ENCODE peak calls at places on chromosome 15, in eight cellular contexts. G is GM23248, T is neural progenitor cell, R is HCT116, O is SK-N-SH, F is GM23338, V is OCI-LY7, M is PC-3. L is an unnamed sample.

GRCh38 chr15:77633134-77633912 is 611 bp upstream of the LINGO1 start:
- DNase-seq in M (peak; percentile 85), G (peak; percentile 93), F (peak; percentile 96), V (peak; percentile 69), O (peak; percentile 97), R (peak; percentile 74), T (peak; percentile 97), L (peak; percentile 95)

GRCh38 chr15:45630958-45631691 is 3.7 kb upstream of the SQOR start:
- DNase-seq in F (no peak), M (peak; percentile 73), R (peak; percentile 40), G (peak; percentile 96), O (no peak), T (no peak), V (no peak), L (peak; percentile 19)

GRCh38 chr15:63291507-63291906 is 14.1 kb downstream of the APH1B start:
- DNase-seq in R (no peak), G (peak; percentile 87), O (no peak), F (no peak), T (no peak), M (peak; percentile 33), V (no peak), L (peak; percentile 8)

GRCh38 chr15:40252438-40253178 is 13.7 kb downstream of the PAK6 start:
- DNase-seq in R (peak; percentile 42), F (peak; percentile 84), G (peak; percentile 35), T (peak; percentile 53), V (no peak), O (peak; percentile 87), M (peak; percentile 72), L (peak; percentile 58)

GRCh38 chr15:58038426-58039106 is 26.9 kb downstream of the ALDH1A2 start:
- DNase-seq in V (no peak), R (no peak), F (no peak), M (peak; percentile 96), T (no peak), G (peak; percentile 8), O (no peak), L (peak; percentile 55)

GRCh38 chr15:90560229-90560771 is 30.6 kb downstream of the CRTC3 start:
- DNase-seq in M (no peak), O (peak; percentile 66), F (no peak), R (no peak), T (peak; percentile 48), V (no peak), G (peak; percentile 95), L (peak; percentile 49)

GRCh38 chr15:72737723-72738122 is 45.8 kb downstream of the ADPGK start:
- DNase-seq in G (peak; percentile 8), T (no peak), R (no peak), O (no peak), V (no peak), M (no peak), F (no peak), L (no peak)

GRCh38 chr15:83278191-83278590 is 6.3 kb downstream of the BNC1 start:
- DNase-seq in F (no peak), V (no peak), R (no peak), O (no peak), G (peak; percentile 83), T (no peak), M (peak; percentile 66), L (no peak)

GRCh38 chr15:39788108-39788507 is 5.5 kb upstream of the FSIP1 start:
- DNase-seq in V (no peak), G (peak; percentile 68), O (no peak), M (no peak), R (no peak), T (no peak), F (no peak), L (no peak)

GRCh38 chr15:42619641-42620371 is 44.4 kb downstream of the STARD9 start:
- DNase-seq in R (no peak), O (no peak), M (no peak), G (no peak), V (peak; percentile 28), F (peak; percentile 80), T (peak; percentile 79), L (no peak)

GRCh38 chr15:78024141-78024567 is 53.4 kb downstream of the TBC1D2B start:
- DNase-seq in R (no peak), T (no peak), M (no peak), V (no peak), O (no peak), F (no peak), G (peak; percentile 47), L (no peak)

GRCh38 chr15:40379853-40380252 is 2.7 kb upstream of the KNSTRN start:
- DNase-seq in M (peak; percentile 96), F (no peak), T (no peak), V (no peak), G (peak; percentile 98), O (no peak), R (peak; percentile 28), L (peak; percentile 68)

GRCh38 chr15:48757661-48758060 is 53.2 kb downstream of the CEP152 start:
- DNase-seq in T (no peak), M (no peak), G (no peak), O (no peak), F (no peak), V (no peak), R (no peak), L (no peak)

GRCh38 chr15:52496776-52497470 is 31.8 kb downstream of the MYO5A start:
- DNase-seq in O (no peak), T (no peak), V (no peak), M (peak; percentile 68), F (no peak), R (peak; percentile 49), G (peak; percentile 72), L (no peak)

GRCh38 chr15:67782592-67782991 is 42.7 kb upstream of the SKOR1 start:
- DNase-seq in F (peak; percentile 64), G (no peak), T (peak; percentile 69), M (no peak), R (no peak), O (no peak), V (peak; percentile 58), L (no peak)

GRCh38 chr15:52220896-52221660 is 29.9 kb upstream of the GNB5 start:
- DNase-seq in F (no peak), G (no peak), T (no peak), M (no peak), V (peak; percentile 79), R (no peak), O (no peak), L (no peak)

GRCh38 chr15:62739082-62739481 is 303.5 kb upstream of the TPM1 start:
- DNase-seq in T (no peak), O (no peak), R (peak; percentile 68), V (no peak), M (peak; percentile 93), G (peak; percentile 93), F (no peak), L (no peak)

GRCh38 chr15:73906346-73907017 is 19.8 kb upstream of the LOXL1 start:
- DNase-seq in R (no peak), M (no peak), F (no peak), V (no peak), O (no peak), T (no peak), G (peak; percentile 72), L (no peak)

GRCh38 chr15:38217181-38217580 is 35.5 kb upstream of the SPRED1 start:
- DNase-seq in G (peak; percentile 49), R (no peak), T (no peak), O (no peak), F (no peak), V (peak; percentile 33), M (peak; percentile 82), L (no peak)

GRCh38 chr15:61522375-61522774 is 293.3 kb upstream of the RORA start:
- DNase-seq in T (no peak), M (no peak), F (no peak), O (no peak), V (no peak), G (no peak), R (no peak), L (no peak)

DNA sequence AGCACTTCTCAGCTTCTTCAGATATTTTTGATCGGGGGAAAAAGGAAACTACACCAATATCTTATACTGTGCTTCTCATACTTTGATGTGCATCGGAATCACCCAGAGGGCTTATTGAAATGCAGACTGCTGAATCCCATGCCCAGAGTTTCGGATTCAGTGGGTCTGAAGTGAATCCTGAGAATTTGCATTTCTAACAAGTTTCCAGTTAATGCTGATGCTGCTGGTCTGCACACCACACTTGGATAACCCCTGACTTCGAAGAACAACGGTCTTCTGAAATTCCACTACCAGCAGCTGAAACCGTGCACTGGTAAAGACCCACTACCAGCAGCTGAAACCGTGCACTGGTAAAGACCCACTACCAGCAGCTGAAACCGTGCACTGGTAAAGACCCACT is 243.8 kb downstream of the NTRK3 start:
- DNase-seq in M (no peak), R (no peak), G (no peak), V (no peak), F (no peak), T (no peak), O (no peak), L (no peak)
- H3K79me2 ChIP-seq in M (no peaks in the 10 kb centered on the region), R (no peaks in the 10 kb centered on the region), G (no peaks in the 10 kb centered on the region), V (no peaks in the 10 kb centered on the region), F (no peaks in the 10 kb centered on the region), T (no peaks in the 10 kb centered on the region), O (no peaks in the 10 kb centered on the region), L (no peaks in the 10 kb centered on the region)

DNA sequence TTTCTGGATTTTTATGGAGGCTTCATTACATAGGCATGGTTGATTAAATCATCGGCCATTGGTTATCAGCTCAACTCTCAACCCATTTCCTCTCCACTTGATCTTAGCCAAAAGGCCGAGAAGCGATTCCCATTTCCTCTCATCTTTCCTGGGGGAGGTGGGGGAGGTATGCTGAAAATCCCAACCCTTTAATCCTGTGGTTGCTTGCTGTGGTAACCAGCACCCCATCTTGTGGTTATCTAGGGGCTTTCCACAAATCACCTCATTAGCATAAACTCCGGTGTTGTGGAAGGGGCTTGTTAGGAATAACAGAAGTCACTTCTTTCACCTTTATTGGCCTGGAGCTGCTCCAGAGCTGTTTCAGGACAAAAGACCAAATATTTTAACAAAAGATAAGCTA is 20.9 kb downstream of the PDE8A start:
- DNase-seq in M (no peak), V (no peak), F (peak; percentile 51), G (no peak), T (no peak), O (no peak), R (no peak), L (no peak)
- H3K4me3 ChIP-seq in M (no peak overlapping the region), V (no peak overlapping the region), F (no peak overlapping the region), G (no peak overlapping the region), T (no peak overlapping the region), O (no peak overlapping the region), R (no peak overlapping the region), L (no peak overlapping the region)

DNA sequence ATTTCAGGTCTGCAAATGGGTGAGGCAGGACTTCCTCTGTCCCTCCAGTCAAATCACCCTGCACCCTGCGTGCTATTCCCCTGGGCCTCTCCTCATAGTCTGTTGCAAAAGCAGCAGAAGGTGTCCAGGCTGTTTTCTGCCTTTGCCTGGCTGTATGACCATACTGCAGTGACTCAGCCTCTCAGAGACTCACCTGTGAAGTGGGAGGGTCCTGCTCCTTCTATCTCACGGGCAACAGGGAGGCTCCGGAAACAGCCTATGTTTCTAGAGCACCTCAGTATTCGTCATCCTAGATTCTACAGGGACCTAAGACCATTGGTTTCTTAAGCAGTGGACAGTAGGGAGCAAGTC is 216.4 kb downstream of the TLE3 start:
- DNase-seq in R (no peak), G (no peak), M (peak; percentile 67), T (no peak), O (no peak), V (peak; percentile 84), F (no peak), L (peak; percentile 24)
- TF ChIP-seq EZH2phosphoT487 in R (no peak), G (no peak), M (no peak), T (no peak), O (no peak), V (no peak), F (no peak), L (no peak)

DNA sequence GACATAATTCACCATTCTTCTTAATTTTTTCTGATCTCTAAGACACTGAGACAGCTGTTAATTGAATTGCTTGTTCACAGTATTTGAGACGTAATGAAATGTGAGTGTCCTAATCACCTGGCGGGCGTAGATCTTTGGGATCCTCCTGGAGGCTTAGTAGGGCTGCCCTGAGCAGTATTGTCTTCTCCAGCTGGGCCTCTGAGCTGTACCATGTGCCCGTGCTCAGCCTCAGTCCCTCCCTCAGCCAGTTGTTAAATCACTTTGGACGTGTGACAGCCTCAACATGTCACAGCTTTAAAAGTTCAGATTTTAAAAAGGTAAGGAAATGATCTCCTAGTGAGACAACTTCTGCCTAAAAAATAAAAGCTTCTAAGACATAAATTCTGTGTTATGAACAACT is 35.5 kb downstream of the IGF1R start:
- DNase-seq in T (peak; percentile 45), G (no peak), V (no peak), M (no peak), F (no peak), R (no peak), O (no peak), L (no peak)
- H3K79me2 ChIP-seq in T (peaks cover 100% of the 10 kb centered on the region), G (peaks cover 100% of the 10 kb centered on the region), V (no peaks in the 10 kb centered on the region), M (peaks cover 28% of the 10 kb centered on the region), F (peaks cover 100% of the 10 kb centered on the region), R (no peaks in the 10 kb centered on the region), O (peaks cover 96% of the 10 kb centered on the region), L (peaks cover 96% of the 10 kb centered on the region)

L was measured in hepatocyte.